ENCODE peak calls at places on chromosomes 7 and 10, in nine cellular contexts. G, P, W, J, F, O, C, V and U are unnamed samples.

GRCh38 chr10:91190388-91190870 is 30.0 kb upstream of the PCGF5 start:
- DNase-seq in G (no peak), P (no peak), W (no peak), J (no peak), F (no peak), O (no peak), C (no peak), V (no peak), U (no peak)

GRCh38 chr10:24872049-24872789 is 80.2 kb downstream of the PRTFDC1 start:
- DNase-seq in G (no peak), P (no peak), W (no peak), J (no peak), F (no peak), O (no peak), C (no peak), V (peak; percentile 10), U (no peak)

GRCh38 chr10:15558136-15558535 is 161.6 kb downstream of the ITGA8 start:
- DNase-seq in G (peak; percentile 63), P (no peak), W (no peak), J (no peak), F (no peak), O (no peak), C (no peak), V (peak; percentile 27), U (no peak)

GRCh38 chr10:642186-642890 is 47.1 kb downstream of the DIP2C start:
- DNase-seq in G (no peak), P (no peak), W (no peak), J (no peak), F (no peak), O (no peak), C (no peak), V (peak; percentile 43), U (no peak)

GRCh38 chr7:16719699-16720098 is 33.9 kb upstream of the TSPAN13 start:
- DNase-seq in G (no peak), P (no peak), W (no peak), J (no peak), F (no peak), O (no peak), C (no peak), V (no peak), U (no peak)

GRCh38 chr10:131970946-131971345 is 10.8 kb downstream of the BNIP3 start:
- DNase-seq in G (no peak), P (no peak), W (no peak), J (no peak), F (no peak), O (no peak), C (no peak), V (no peak), U (no peak)

GRCh38 chr10:109978481-109978880 is 29.3 kb upstream of the ADD3 start:
- DNase-seq in G (peak; percentile 74), P (peak; percentile 70), W (no peak), J (peak; percentile 38), F (peak; percentile 60), O (peak; percentile 64), C (peak; percentile 61), V (peak; percentile 53), U (no peak)

GRCh38 chr7:103079836-103080235 is 4.9 kb downstream of the ARMC10 start:
- DNase-seq in G (no peak), P (no peak), W (no peak), J (no peak), F (no peak), O (no peak), C (no peak), V (no peak), U (no peak)

GRCh38 chr7:27031289-27032172 is 64.3 kb downstream of the HOXA1 start:
- DNase-seq in G (no peak), P (no peak), W (no peak), J (no peak), F (peak; percentile 38), O (no peak), C (peak; percentile 53), V (no peak), U (no peak)

GRCh38 chr7:2607122-2607912 is 24.5 kb upstream of the TTYH3 start:
- DNase-seq in G (no peak), P (no peak), W (no peak), J (no peak), F (no peak), O (no peak), C (no peak), V (no peak), U (no peak)

GRCh38 chr7:102395620-102395957 is 574 bp upstream of the PRKRIP1 start:
- DNase-seq in G (no peak), P (no peak), W (no peak), J (no peak), F (no peak), O (no peak), C (no peak), V (no peak), U (no peak)

GRCh38 chr10:132487241-132488135 is 50.1 kb upstream of the INPP5A start:
- DNase-seq in G (no peak), P (no peak), W (no peak), J (no peak), F (no peak), O (peak; percentile 16), C (no peak), V (no peak), U (no peak)

GRCh38 chr10:116112232-116113231 is 160.5 kb downstream of the GFRA1 start:
- DNase-seq in G (peak; percentile 32), P (no peak), W (no peak), J (no peak), F (no peak), O (no peak), C (no peak), V (no peak), U (no peak)

GRCh38 chr7:88851220-88851619 is 55.7 kb upstream of the TEX47 start:
- DNase-seq in G (no peak), P (no peak), W (no peak), J (no peak), F (no peak), O (no peak), C (no peak), V (no peak), U (no peak)

GRCh38 chr10:122494833-122495232 is 33.5 kb downstream of the HTRA1 start:
- DNase-seq in G (peak; percentile 61), P (peak; percentile 49), W (no peak), J (no peak), F (no peak), O (no peak), C (peak; percentile 97), V (peak; percentile 43), U (no peak)

GRCh38 chr7:80764132-80764531 is 125.7 kb downstream of the CD36 start:
- DNase-seq in G (no peak), P (no peak), W (no peak), J (no peak), F (no peak), O (no peak), C (no peak), V (peak; percentile 75), U (no peak)

GRCh38 chr7:48868916-48869315 is 55.4 kb upstream of the CDC14C start:
- DNase-seq in G (no peak), P (peak; percentile 56), W (no peak), J (no peak), F (no peak), O (no peak), C (no peak), V (no peak), U (no peak)

GRCh38 chr10:93186631-93187030 is 112.9 kb downstream of the CYP26A1 start:
- DNase-seq in G (no peak), P (no peak), W (no peak), J (no peak), F (no peak), O (no peak), C (no peak), V (no peak), U (no peak)

GRCh38 chr10:99429521-99430095 is 816 bp downstream of the GOT1 start:
- DNase-seq in G (no peak), P (no peak), W (no peak), J (no peak), F (no peak), O (no peak), C (no peak), V (no peak), U (no peak)

GRCh38 chr7:108345710-108346336 is 110.4 kb downstream of the NRCAM start:
- DNase-seq in G (no peak), P (peak; percentile 25), W (no peak), J (no peak), F (no peak), O (no peak), C (no peak), V (no peak), U (no peak)

GRCh38 chr10:75771606-75772005 is 340.2 kb downstream of the LRMDA start:
- DNase-seq in G (no peak), P (no peak), W (no peak), J (no peak), F (no peak), O (no peak), C (peak; percentile 18), V (no peak), U (no peak)

GRCh38 chr7:37310322-37311080 is 138.2 kb downstream of the ELMO1 start:
- DNase-seq in G (no peak), P (no peak), W (no peak), J (no peak), F (peak; percentile 75), O (no peak), C (no peak), V (no peak), U (no peak)

GRCh38 chr10:83606275-83606674 is 533.0 kb upstream of the GHITM start:
- DNase-seq in G (no peak), P (peak; percentile 5), W (no peak), J (no peak), F (no peak), O (no peak), C (peak; percentile 56), V (peak; percentile 75), U (no peak)

GRCh38 chr10:68073631-68074403 is 1.3 kb downstream of the HERC4 start:
- DNase-seq in G (no peak), P (peak; percentile 47), W (no peak), J (no peak), F (no peak), O (no peak), C (peak; percentile 30), V (no peak), U (no peak)

GRCh38 chr10:79058899-79059771 is 9.6 kb upstream of the ZMIZ1 start:
- DNase-seq in G (no peak), P (no peak), W (no peak), J (no peak), F (no peak), O (no peak), C (no peak), V (no peak), U (no peak)

GRCh38 chr10:107473221-107473620 is 308.7 kb upstream of the SORCS1 start:
- DNase-seq in G (no peak), P (no peak), W (no peak), J (no peak), F (no peak), O (no peak), C (no peak), V (no peak), U (no peak)

GRCh38 chr10:47423476-47423875 is 39.4 kb upstream of the ZNF488 start:
- DNase-seq in G (no peak), P (no peak), W (no peak), J (no peak), F (no peak), O (no peak), C (no peak), V (no peak), U (no peak)

GRCh38 chr7:103075337-103075918 is 488 bp downstream of the ARMC10 start:
- DNase-seq in G (peak; percentile 46), P (peak; percentile 45), W (no peak), J (peak; percentile 72), F (peak; percentile 57), O (peak; percentile 87), C (peak; percentile 48), V (peak; percentile 62), U (peak; percentile 25)

GRCh38 chr7:69826283-69826682 is 228.0 kb downstream of the AUTS2 start:
- DNase-seq in G (no peak), P (no peak), W (no peak), J (no peak), F (no peak), O (no peak), C (no peak), V (no peak), U (no peak)

GRCh38 chr10:26486985-26487850 is 49.1 kb downstream of the APBB1IP start:
- DNase-seq in G (peak; percentile 61), P (no peak), W (no peak), J (peak; percentile 48), F (no peak), O (peak; percentile 59), C (peak; percentile 88), V (no peak), U (no peak)

GRCh38 chr7:130400120-130400572 is 19.9 kb downstream of the CPA1 start:
- DNase-seq in G (no peak), P (no peak), W (no peak), J (no peak), F (no peak), O (no peak), C (no peak), V (no peak), U (no peak)